ENCODE peak calls at places on chromosome 9, in four cellular contexts. O, J, T and N are unnamed samples. For H3K4me1, the result is how much of the 10 kb centered on the place peaks cover.

GRCh38 chr9:19999491-20000057 is 210.7 kb upstream of the SLC24A2 start:
- DNase-seq in T (no peak), O (peak), J (no peak), N (no peak)

GRCh38 chr9:82891321-82891720 is 171.6 kb downstream of the RASEF start:
- DNase-seq in T (no peak), J (no peak), O (no peak), N (no peak)

GRCh38 chr9:135748676-135749075 is 46.7 kb downstream of the KCNT1 start:
- DNase-seq in O (no peak), J (no peak), T (no peak), N (no peak)

GRCh38 chr9:129343697-129344375 is 165.8 kb upstream of the IER5L start:
- DNase-seq in J (no peak), O (no peak), T (no peak), N (peak)

GRCh38 chr9:130921483-130921806 is 17.6 kb downstream of the FIBCD1 start:
- DNase-seq in T (no peak), J (no peak), O (no peak), N (no peak)

GRCh38 chr9:77661696-77662095 is 13.6 kb upstream of the GNA14 start:
- DNase-seq in T (no peak), J (no peak), O (no peak), N (no peak)

GRCh38 chr9:37549527-37549926 is 26.7 kb downstream of the FBXO10 start:
- DNase-seq in T (no peak), O (no peak), J (no peak), N (no peak)

GRCh38 chr9:92097997-92098482 is 17.2 kb downstream of the SPTLC1 start:
- DNase-seq in T (peak), J (peak), O (peak), N (peak)

GRCh38 chr9:87668722-87669121 is 57.2 kb upstream of the CTSL start:
- DNase-seq in J (no peak), O (no peak), T (no peak), N (no peak)

GRCh38 chr9:38352716-38353334 is 39.7 kb upstream of the ALDH1B1 start:
- DNase-seq in O (no peak), T (no peak), J (peak), N (no peak)

GRCh38 chr9:35696520-35697215 is 6.9 kb upstream of the TPM2 start:
- DNase-seq in T (peak), J (peak), O (peak), N (peak)

GRCh38 chr9:13500034-13500433 is 220.5 kb upstream of the MPDZ start:
- DNase-seq in J (no peak), O (no peak), T (no peak), N (no peak)

GRCh38 chr9:127739614-127740322 is 4.7 kb upstream of the TOR2A start:
- DNase-seq in J (no peak), T (peak), O (no peak), N (no peak)

GRCh38 chr9:38003230-38003629 is 65.8 kb downstream of the SHB start:
- DNase-seq in O (no peak), J (no peak), T (no peak), N (no peak)

GRCh38 chr9:29214162-29214520 is 1640.9 kb upstream of the C9orf72 start:
- DNase-seq in J (no peak), T (no peak), O (no peak), N (no peak)

GRCh38 chr9:1210954-1211353 is 160.8 kb downstream of the DMRT2 start:
- DNase-seq in O (no peak), J (no peak), T (no peak), N (no peak)

GRCh38 chr9:37410969-37411785 is 11.3 kb upstream of the GRHPR start:
- DNase-seq in T (no peak), O (peak), J (no peak), N (no peak)

GRCh38 chr9:119369670-119370366 is 583 bp upstream of the BRINP1 start:
- DNase-seq in J (no peak), O (no peak), T (no peak), N (no peak)

GRCh38 chr9:83146325-83146724 is 83.4 kb upstream of the RASEF start:
- DNase-seq in T (no peak), O (no peak), J (no peak), N (no peak)

GRCh38 chr9:112887377-112887776 is 3.3 kb downstream of the SLC46A2 start:
- DNase-seq in T (no peak), J (peak), O (no peak), N (no peak)

GRCh38 chr9:34744295-34745221 is 34.6 kb upstream of the CCL21 start:
- DNase-seq in O (peak), T (peak), J (no peak), N (no peak)

GRCh38 chr9:13993482-13994267 is 320.3 kb downstream of the NFIB start:
- DNase-seq in O (no peak), J (no peak), T (no peak), N (no peak)

GRCh38 chr9:86751207-86751606 is 196.1 kb downstream of the GAS1 start:
- DNase-seq in O (no peak), T (no peak), J (no peak), N (no peak)

GRCh38 chr9:123925820-123926219 is 4.1 kb downstream of the DENND1A start:
- DNase-seq in J (no peak), T (no peak), O (peak), N (no peak)

GRCh38 chr9:80932181-80932580 is 757.2 kb downstream of the TLE1 start:
- DNase-seq in J (no peak), O (no peak), T (no peak), N (no peak)
- H3K27ac ChIP-seq in J (no peak), O (no peak), T (peak), N (no peak)

GRCh38 chr9:89428901-89429890 is 68.7 kb downstream of the SEMA4D start:
- DNase-seq in T (no peak), O (peak), J (no peak), N (no peak)
- H3K4me1 ChIP-seq in T (under half), O (under half), J (under half), N (under half)

GRCh38 chr9:115957571-115957970 is 196.0 kb upstream of the PAPPA start:
- DNase-seq in T (no peak), J (no peak), O (no peak), N (no peak)

DNA sequence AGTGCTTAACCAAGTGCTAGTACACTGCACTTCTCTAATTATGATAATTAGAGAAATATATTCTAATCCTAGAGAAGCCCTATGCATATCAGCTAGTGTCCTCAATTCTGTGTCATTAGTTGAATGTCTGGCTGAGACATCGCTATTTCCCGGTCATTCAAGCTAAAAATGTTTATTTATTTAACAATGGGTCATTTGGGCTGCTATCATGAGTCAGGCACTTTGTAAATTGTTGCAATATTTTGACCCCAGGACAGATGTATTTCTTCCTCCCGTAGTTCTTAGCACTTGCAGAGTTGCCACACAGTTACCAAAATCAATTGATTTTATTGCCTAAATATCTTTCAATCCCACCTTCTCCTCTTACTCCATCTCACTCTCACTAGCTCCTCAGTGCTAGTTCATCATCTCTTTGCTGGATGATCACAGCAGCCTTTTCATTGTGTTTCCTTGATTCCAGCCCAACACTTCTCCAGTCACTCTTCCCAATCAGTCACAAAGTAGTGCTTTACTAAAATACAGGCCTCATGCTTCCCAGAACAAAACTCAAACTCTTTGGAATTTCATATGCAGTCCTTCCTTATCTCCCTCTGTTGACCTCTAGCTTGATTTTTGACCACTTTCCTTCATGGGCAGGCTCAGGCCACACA is 200.8 kb upstream of the PAPPA start:
- DNase-seq in J (no peak), T (no peak), O (no peak), N (no peak)
- H3K27ac ChIP-seq in J (no peak), T (no peak), O (no peak), N (no peak)

GRCh38 chr9:114230068-114230467 is 74.7 kb downstream of the COL27A1 start:
- DNase-seq in J (no peak), O (no peak), T (no peak), N (no peak)
- H3K4me1 ChIP-seq in J (under half), O (under half), T (under half), N (under half)

GRCh38 chr9:27382308-27382707 is 85.4 kb upstream of the EQTN start:
- DNase-seq in T (no peak), O (peak), J (no peak), N (no peak)
- H3K27ac ChIP-seq in T (no peak), O (peak), J (no peak), N (no peak)

GRCh38 chr9:134482226-134482625 is 156.0 kb downstream of the RXRA start:
- DNase-seq in O (no peak), J (no peak), T (no peak), N (no peak)
- H3K4me1 ChIP-seq in O (under half), J (under half), T (under half), N (under half)

GRCh38 chr9:26779072-26779471 is 113.5 kb downstream of the CAAP1 start:
- DNase-seq in O (no peak), T (no peak), J (no peak), N (no peak)

GRCh38 chr9:26786571-26786970 is 106.0 kb downstream of the CAAP1 start:
- DNase-seq in J (no peak), O (no peak), T (no peak), N (no peak)

DNA sequence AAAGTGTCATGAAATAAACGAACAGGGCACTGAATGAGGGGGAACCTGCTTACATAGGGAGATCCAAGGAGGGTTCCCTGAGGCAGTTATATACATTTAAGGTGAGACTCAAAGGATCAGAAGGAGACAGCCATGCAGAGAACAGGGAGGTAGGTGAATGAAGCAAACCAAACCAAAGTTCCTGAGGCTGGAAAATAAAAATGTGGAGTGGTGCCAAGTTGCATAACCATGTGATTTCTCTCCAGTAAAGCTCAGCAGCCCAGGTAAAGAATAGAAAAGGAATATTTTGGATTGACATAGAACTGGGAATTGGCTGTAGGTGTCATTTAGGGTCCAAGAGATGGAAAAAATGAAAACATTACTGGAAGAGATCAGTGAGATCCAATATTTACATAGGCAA is 110.7 kb downstream of the CAAP1 start:
- DNase-seq in T (no peak), O (peak), J (no peak), N (no peak)
- H3K27ac ChIP-seq in T (no peak), O (no peak), J (no peak), N (no peak)